ENCODE peak calls at places on chromosomes 3 and 15, in four cellular contexts. One of them, this sample, is unnamed.

GRCh38 chr3:51814034-51814433 is 35.0 kb upstream of the IQCF6 start:
- DNase-seq in H1: no peak
- DNase-seq in stimulated activated CD4-positive, alpha-beta T cell treated with anti-CD3 and anti-CD28 coated beads, Interleukin-4, amount 100 ng/mL, for 24 hours: no peak
- DNase-seq in HFFc6: no peak
- DNase-seq in this sample: no peak

GRCh38 chr15:81182746-81183402 is 13.8 kb upstream of the IL16 start:
- DNase-seq in HFFc6: no peak
- DNase-seq in H1: peak; percentile 45
- DNase-seq in stimulated activated CD4-positive, alpha-beta T cell treated with anti-CD3 and anti-CD28 coated beads, Interleukin-4, amount 100 ng/mL, for 24 hours: no peak
- DNase-seq in this sample: no peak

GRCh38 chr3:138398791-138399575 is 35.4 kb upstream of the ESYT3 start:
- DNase-seq in HFFc6: no peak
- DNase-seq in H1: no peak
- DNase-seq in stimulated activated CD4-positive, alpha-beta T cell treated with anti-CD3 and anti-CD28 coated beads, Interleukin-4, amount 100 ng/mL, for 24 hours: no peak
- DNase-seq in this sample: no peak

GRCh38 chr3:14143271-14143605 is 18.4 kb downstream of the TMEM43 start:
- DNase-seq in H1: no peak
- DNase-seq in stimulated activated CD4-positive, alpha-beta T cell treated with anti-CD3 and anti-CD28 coated beads, Interleukin-4, amount 100 ng/mL, for 24 hours: no peak
- DNase-seq in HFFc6: peak; percentile 80
- DNase-seq in this sample: no peak

GRCh38 chr3:161409069-161409468 is 37.8 kb upstream of the SPTSSB start:
- DNase-seq in HFFc6: peak; percentile 38
- DNase-seq in stimulated activated CD4-positive, alpha-beta T cell treated with anti-CD3 and anti-CD28 coated beads, Interleukin-4, amount 100 ng/mL, for 24 hours: peak; percentile 36
- DNase-seq in H1: no peak
- DNase-seq in this sample: peak; percentile 25

GRCh38 chr3:194043516-194043915 is 92.4 kb upstream of the HES1 start:
- DNase-seq in HFFc6: peak; percentile 49
- DNase-seq in H1: no peak
- DNase-seq in stimulated activated CD4-positive, alpha-beta T cell treated with anti-CD3 and anti-CD28 coated beads, Interleukin-4, amount 100 ng/mL, for 24 hours: no peak
- DNase-seq in this sample: no peak

GRCh38 chr3:48356419-48356818 is 15.6 kb upstream of the FBXW12 start:
- DNase-seq in stimulated activated CD4-positive, alpha-beta T cell treated with anti-CD3 and anti-CD28 coated beads, Interleukin-4, amount 100 ng/mL, for 24 hours: no peak
- DNase-seq in HFFc6: no peak
- DNase-seq in H1: no peak
- DNase-seq in this sample: no peak

GRCh38 chr15:80904941-80905532 is 84.6 kb downstream of the MESD start:
- DNase-seq in stimulated activated CD4-positive, alpha-beta T cell treated with anti-CD3 and anti-CD28 coated beads, Interleukin-4, amount 100 ng/mL, for 24 hours: no peak
- DNase-seq in H1: no peak
- DNase-seq in HFFc6: no peak
- DNase-seq in this sample: no peak

GRCh38 chr3:128603811-128604447 is 46.7 kb downstream of the RPN1 start:
- DNase-seq in H1: no peak
- DNase-seq in stimulated activated CD4-positive, alpha-beta T cell treated with anti-CD3 and anti-CD28 coated beads, Interleukin-4, amount 100 ng/mL, for 24 hours: no peak
- DNase-seq in HFFc6: no peak
- DNase-seq in this sample: no peak

GRCh38 chr3:89504432-89504831 is 397.0 kb downstream of the EPHA3 start:
- DNase-seq in stimulated activated CD4-positive, alpha-beta T cell treated with anti-CD3 and anti-CD28 coated beads, Interleukin-4, amount 100 ng/mL, for 24 hours: no peak
- DNase-seq in H1: no peak
- DNase-seq in HFFc6: no peak
- DNase-seq in this sample: no peak

GRCh38 chr3:23713641-23714040 is 92.1 kb upstream of the UBE2E1 start:
- DNase-seq in H1: no peak
- DNase-seq in HFFc6: peak; percentile 57
- DNase-seq in stimulated activated CD4-positive, alpha-beta T cell treated with anti-CD3 and anti-CD28 coated beads, Interleukin-4, amount 100 ng/mL, for 24 hours: no peak
- DNase-seq in this sample: no peak

GRCh38 chr3:88141458-88142083 is 8.2 kb upstream of the C3orf38 start:
- DNase-seq in stimulated activated CD4-positive, alpha-beta T cell treated with anti-CD3 and anti-CD28 coated beads, Interleukin-4, amount 100 ng/mL, for 24 hours: no peak
- DNase-seq in HFFc6: peak; percentile 88
- DNase-seq in H1: no peak
- DNase-seq in this sample: no peak

GRCh38 chr3:143016321-143016972 is 15.1 kb downstream of the U2SURP start:
- DNase-seq in stimulated activated CD4-positive, alpha-beta T cell treated with anti-CD3 and anti-CD28 coated beads, Interleukin-4, amount 100 ng/mL, for 24 hours: no peak
- DNase-seq in H1: no peak
- DNase-seq in HFFc6: no peak
- DNase-seq in this sample: no peak

GRCh38 chr15:82968066-82968465 is 15.5 kb upstream of the HOMER2 start:
- DNase-seq in stimulated activated CD4-positive, alpha-beta T cell treated with anti-CD3 and anti-CD28 coated beads, Interleukin-4, amount 100 ng/mL, for 24 hours: no peak
- DNase-seq in HFFc6: peak; percentile 56
- DNase-seq in H1: no peak
- DNase-seq in this sample: no peak

GRCh38 chr3:142735462-142735861 is 11.6 kb downstream of the TRPC1 start:
- DNase-seq in H1: no peak
- DNase-seq in HFFc6: no peak
- DNase-seq in stimulated activated CD4-positive, alpha-beta T cell treated with anti-CD3 and anti-CD28 coated beads, Interleukin-4, amount 100 ng/mL, for 24 hours: no peak
- DNase-seq in this sample: no peak

GRCh38 chr3:53941174-53941573 is 49.5 kb upstream of the SELENOK start:
- DNase-seq in HFFc6: peak; percentile 40
- DNase-seq in H1: no peak
- DNase-seq in stimulated activated CD4-positive, alpha-beta T cell treated with anti-CD3 and anti-CD28 coated beads, Interleukin-4, amount 100 ng/mL, for 24 hours: no peak
- DNase-seq in this sample: no peak

GRCh38 chr15:93213281-93213680 is 124.3 kb upstream of the RGMA start:
- DNase-seq in HFFc6: no peak
- DNase-seq in stimulated activated CD4-positive, alpha-beta T cell treated with anti-CD3 and anti-CD28 coated beads, Interleukin-4, amount 100 ng/mL, for 24 hours: no peak
- DNase-seq in H1: peak; percentile 29
- DNase-seq in this sample: no peak

GRCh38 chr15:90046846-90047481 is 45.8 kb downstream of the ZNF710 start:
- DNase-seq in stimulated activated CD4-positive, alpha-beta T cell treated with anti-CD3 and anti-CD28 coated beads, Interleukin-4, amount 100 ng/mL, for 24 hours: no peak
- DNase-seq in H1: no peak
- DNase-seq in HFFc6: no peak
- DNase-seq in this sample: no peak

GRCh38 chr15:40891810-40892448 is 2.3 kb upstream of the VPS18 start:
- DNase-seq in H1: no peak
- DNase-seq in stimulated activated CD4-positive, alpha-beta T cell treated with anti-CD3 and anti-CD28 coated beads, Interleukin-4, amount 100 ng/mL, for 24 hours: no peak
- DNase-seq in HFFc6: peak; percentile 23
- DNase-seq in this sample: peak; percentile 32

GRCh38 chr3:119292666-119293065 is 1.5 kb upstream of the ARHGAP31 start:
- DNase-seq in H1: no peak
- DNase-seq in HFFc6: no peak
- DNase-seq in stimulated activated CD4-positive, alpha-beta T cell treated with anti-CD3 and anti-CD28 coated beads, Interleukin-4, amount 100 ng/mL, for 24 hours: peak; percentile 20
- DNase-seq in this sample: peak; percentile 29

GRCh38 chr3:41488501-41488900 is 289.2 kb downstream of the CTNNB1 start:
- DNase-seq in stimulated activated CD4-positive, alpha-beta T cell treated with anti-CD3 and anti-CD28 coated beads, Interleukin-4, amount 100 ng/mL, for 24 hours: no peak
- DNase-seq in HFFc6: no peak
- DNase-seq in H1: no peak
- DNase-seq in this sample: no peak

GRCh38 chr15:76988874-76989780 is 5.8 kb upstream of the PSTPIP1 start:
- DNase-seq in HFFc6: no peak
- DNase-seq in H1: no peak
- DNase-seq in stimulated activated CD4-positive, alpha-beta T cell treated with anti-CD3 and anti-CD28 coated beads, Interleukin-4, amount 100 ng/mL, for 24 hours: no peak
- DNase-seq in this sample: peak; percentile 34

GRCh38 chr3:194103475-194103874 is 32.5 kb upstream of the HES1 start:
- DNase-seq in stimulated activated CD4-positive, alpha-beta T cell treated with anti-CD3 and anti-CD28 coated beads, Interleukin-4, amount 100 ng/mL, for 24 hours: peak; percentile 30
- DNase-seq in HFFc6: no peak
- DNase-seq in H1: no peak
- DNase-seq in this sample: peak; percentile 20

GRCh38 chr15:90986790-90987507 is 7.4 kb downstream of the PRC1 start:
- DNase-seq in stimulated activated CD4-positive, alpha-beta T cell treated with anti-CD3 and anti-CD28 coated beads, Interleukin-4, amount 100 ng/mL, for 24 hours: no peak
- DNase-seq in HFFc6: no peak
- DNase-seq in H1: no peak
- DNase-seq in this sample: no peak

GRCh38 chr15:99593070-99593469 is 27.3 kb downstream of the MEF2A start:
- DNase-seq in stimulated activated CD4-positive, alpha-beta T cell treated with anti-CD3 and anti-CD28 coated beads, Interleukin-4, amount 100 ng/mL, for 24 hours: no peak
- DNase-seq in HFFc6: no peak
- DNase-seq in H1: no peak
- DNase-seq in this sample: no peak

GRCh38 chr3:186193534-186194450 is 84.9 kb upstream of the ETV5 start:
- DNase-seq in H1: peak; percentile 80
- DNase-seq in stimulated activated CD4-positive, alpha-beta T cell treated with anti-CD3 and anti-CD28 coated beads, Interleukin-4, amount 100 ng/mL, for 24 hours: no peak
- DNase-seq in HFFc6: no peak
- DNase-seq in this sample: no peak

GRCh38 chr3:150897592-150897991 is 7.6 kb downstream of the MINDY4B start:
- DNase-seq in stimulated activated CD4-positive, alpha-beta T cell treated with anti-CD3 and anti-CD28 coated beads, Interleukin-4, amount 100 ng/mL, for 24 hours: no peak
- DNase-seq in HFFc6: no peak
- DNase-seq in H1: no peak
- DNase-seq in this sample: no peak

GRCh38 chr15:42155546-42156265 is 730 bp downstream of the PLA2G4F start:
- DNase-seq in H1: no peak
- DNase-seq in stimulated activated CD4-positive, alpha-beta T cell treated with anti-CD3 and anti-CD28 coated beads, Interleukin-4, amount 100 ng/mL, for 24 hours: no peak
- DNase-seq in HFFc6: no peak
- DNase-seq in this sample: no peak

GRCh38 chr15:92751528-92751927 is 96.0 kb upstream of the FAM174B start:
- DNase-seq in H1: no peak
- DNase-seq in HFFc6: no peak
- DNase-seq in stimulated activated CD4-positive, alpha-beta T cell treated with anti-CD3 and anti-CD28 coated beads, Interleukin-4, amount 100 ng/mL, for 24 hours: no peak
- DNase-seq in this sample: no peak

GRCh38 chr3:72413228-72413627 is 435.0 kb downstream of the SHQ1 start:
- DNase-seq in HFFc6: no peak
- DNase-seq in stimulated activated CD4-positive, alpha-beta T cell treated with anti-CD3 and anti-CD28 coated beads, Interleukin-4, amount 100 ng/mL, for 24 hours: no peak
- DNase-seq in H1: no peak
- DNase-seq in this sample: no peak

GRCh38 chr15:65405793-65406192 is 17.0 kb downstream of the IGDCC4 start:
- DNase-seq in stimulated activated CD4-positive, alpha-beta T cell treated with anti-CD3 and anti-CD28 coated beads, Interleukin-4, amount 100 ng/mL, for 24 hours: no peak
- DNase-seq in HFFc6: no peak
- DNase-seq in H1: no peak
- DNase-seq in this sample: no peak

GRCh38 chr3:194736277-194736895 is 50.7 kb downstream of the FAM43A start:
- DNase-seq in H1: no peak
- DNase-seq in stimulated activated CD4-positive, alpha-beta T cell treated with anti-CD3 and anti-CD28 coated beads, Interleukin-4, amount 100 ng/mL, for 24 hours: no peak
- DNase-seq in HFFc6: no peak
- DNase-seq in this sample: no peak

GRCh38 chr15:73964736-73965093 is 27.4 kb downstream of the STOML1 start:
- DNase-seq in HFFc6: peak; percentile 63
- DNase-seq in stimulated activated CD4-positive, alpha-beta T cell treated with anti-CD3 and anti-CD28 coated beads, Interleukin-4, amount 100 ng/mL, for 24 hours: peak; percentile 88
- DNase-seq in H1: peak; percentile 97
- DNase-seq in this sample: peak; percentile 93

GRCh38 chr3:44439499-44440295 is 37.8 kb downstream of the ZNF445 start:
- DNase-seq in HFFc6: no peak
- DNase-seq in H1: no peak
- DNase-seq in stimulated activated CD4-positive, alpha-beta T cell treated with anti-CD3 and anti-CD28 coated beads, Interleukin-4, amount 100 ng/mL, for 24 hours: peak; percentile 73
- DNase-seq in this sample: peak; percentile 84

GRCh38 chr3:123527046-123527445 is 57.8 kb downstream of the HACD2 start:
- DNase-seq in H1: no peak
- DNase-seq in HFFc6: no peak
- DNase-seq in stimulated activated CD4-positive, alpha-beta T cell treated with anti-CD3 and anti-CD28 coated beads, Interleukin-4, amount 100 ng/mL, for 24 hours: no peak
- DNase-seq in this sample: no peak

GRCh38 chr3:179196700-179197099 is 48.5 kb downstream of the PIK3CA start:
- DNase-seq in HFFc6: no peak
- DNase-seq in stimulated activated CD4-positive, alpha-beta T cell treated with anti-CD3 and anti-CD28 coated beads, Interleukin-4, amount 100 ng/mL, for 24 hours: no peak
- DNase-seq in H1: no peak
- DNase-seq in this sample: no peak

GRCh38 chr3:144264805-144265204 is 293.2 kb downstream of the DIPK2A start:
- DNase-seq in H1: no peak
- DNase-seq in HFFc6: no peak
- DNase-seq in stimulated activated CD4-positive, alpha-beta T cell treated with anti-CD3 and anti-CD28 coated beads, Interleukin-4, amount 100 ng/mL, for 24 hours: no peak
- DNase-seq in this sample: no peak